ENCODE peak calls at places on chromosome 22, in eight cellular contexts. C is naive B cell; U is activated naive CD4-positive, alpha-beta T cell treated with Interleukin-2 at 50 U/mL for 16 hours; X is substantia nigra; K is fibroblast of lung; I is NCI-H510A treated with DMSO at 0.1 percent for 48 hours; J is iris pigment epithelial cell; F is AG09319. T is an unnamed sample.

GRCh38 chr22:39839198-39839597 is 54.4 kb downstream of the ENTHD1 start:
- DNase-seq in C (peak), U (no peak), X (no peak), K (no peak), I (no peak), J (no peak), F (no peak), T (no peak)

GRCh38 chr22:35334010-35334409 is 34.3 kb downstream of the TOM1 start:
- DNase-seq in C (peak), U (peak), X (no peak), K (no peak), I (no peak), J (no peak), F (no peak), T (peak)

GRCh38 chr22:17537155-17537554 is 26.1 kb upstream of the SLC25A18 start:
- DNase-seq in C (no peak), U (no peak), X (no peak), K (no peak), I (no peak), J (no peak), F (no peak), T (no peak)

GRCh38 chr22:38766076-38766777 is 10.4 kb upstream of the SUN2 start:
- DNase-seq in C (peak), U (peak), X (peak), K (peak), I (peak), J (peak), F (no peak), T (peak)

GRCh38 chr22:39481595-39481994 is 20.5 kb upstream of the MIEF1 start:
- DNase-seq in C (no peak), U (no peak), X (no peak), K (no peak), I (no peak), J (no peak), F (no peak), T (no peak)

GRCh38 chr22:24434472-24435322 is 7.3 kb downstream of the ADORA2A start:
- DNase-seq in C (peak), U (peak), X (no peak), K (no peak), I (no peak), J (peak), F (no peak), T (peak)

GRCh38 chr22:44318751-44319150 is 6.0 kb upstream of the SHISAL1 start:
- DNase-seq in C (no peak), U (no peak), X (no peak), K (no peak), I (no peak), J (no peak), F (no peak), T (no peak)

GRCh38 chr22:45627489-45628233 is 44.0 kb upstream of the ATXN10 start:
- DNase-seq in C (no peak), U (no peak), X (no peak), K (no peak), I (no peak), J (no peak), F (no peak), T (no peak)

GRCh38 chr22:46072981-46073682 is 77.2 kb upstream of the PPARA start:
- DNase-seq in C (no peak), U (no peak), X (no peak), K (no peak), I (no peak), J (no peak), F (no peak), T (no peak)

GRCh38 chr22:37752189-37753061 is 55.3 kb upstream of the GCAT start:
- DNase-seq in C (no peak), U (no peak), X (peak), K (peak), I (no peak), J (peak), F (peak), T (no peak)

GRCh38 chr22:24834845-24835570 is 29.0 kb downstream of the SGSM1 start:
- DNase-seq in C (no peak), U (no peak), X (no peak), K (peak), I (no peak), J (peak), F (no peak), T (no peak)

GRCh38 chr22:25143161-25144076 is 56.2 kb upstream of the CRYBB3 start:
- DNase-seq in C (no peak), U (no peak), X (no peak), K (no peak), I (no peak), J (no peak), F (no peak), T (no peak)

GRCh38 chr22:42635531-42635930 is 4.9 kb downstream of the ATP5MGL start:
- DNase-seq in C (no peak), U (no peak), X (no peak), K (peak), I (no peak), J (peak), F (peak), T (no peak)

GRCh38 chr22:31474743-31475142 is 14.9 kb downstream of the EIF4ENIF1 start:
- DNase-seq in C (no peak), U (no peak), X (no peak), K (peak), I (no peak), J (peak), F (peak), T (no peak)